ENCODE peak calls at places on chromosomes 11 and 22, in nine cellular contexts. W, G, C, I, M, P, U, Y and L are unnamed samples.

GRCh38 chr11:497565-498296 is 9.3 kb downstream of the RNH1 start:
- DNase-seq in G (no peak), C (no peak), M (no peak), I (no peak), P (no peak), Y (no peak), U (no peak), W (no peak), L (no peak)

GRCh38 chr11:3674189-3674588 is 3.0 kb upstream of the CHRNA10 start:
- DNase-seq in M (no peak), Y (no peak), W (peak), C (no peak), U (no peak), G (no peak), I (no peak), P (peak), L (no peak)

GRCh38 chr11:116646191-116646590 is 126.6 kb downstream of the BUD13 start:
- DNase-seq in U (no peak), Y (no peak), M (no peak), P (no peak), I (no peak), C (no peak), G (no peak), W (no peak), L (no peak)

GRCh38 chr11:11476499-11476898 is 123.4 kb upstream of the CSNK2A3 start:
- DNase-seq in Y (no peak), U (no peak), G (no peak), I (no peak), W (no peak), C (no peak), M (no peak), P (no peak), L (no peak)

GRCh38 chr11:24781288-24781687 is 284.4 kb downstream of the LUZP2 start:
- DNase-seq in M (no peak), Y (no peak), C (no peak), I (no peak), G (no peak), U (no peak), W (no peak), P (no peak), L (no peak)

GRCh38 chr11:110992481-110992880 is 253.0 kb upstream of the POU2AF2 start:
- DNase-seq in U (no peak), Y (no peak), I (no peak), W (no peak), G (no peak), P (no peak), M (no peak), C (no peak), L (no peak)

GRCh38 chr11:34250732-34251639 is 106.8 kb downstream of the ABTB2 start:
- DNase-seq in W (peak), Y (peak), P (peak), M (peak), G (peak), I (peak), U (peak), C (peak), L (no peak)

GRCh38 chr22:25689631-25690030 is 52.4 kb upstream of the MYO18B start:
- DNase-seq in G (no peak), Y (no peak), P (no peak), C (no peak), M (no peak), U (no peak), I (no peak), W (no peak), L (no peak)

GRCh38 chr22:11360632-11361031 is 4167.4 kb upstream of the OR11H1 start:
- DNase-seq in U (no peak), M (no peak), P (no peak), Y (no peak), C (no peak), G (no peak), W (no peak), I (no peak), L (no peak)

GRCh38 chr11:126210871-126211235 is 597 bp downstream of the RPUSD4 start:
- DNase-seq in P (no peak), W (no peak), I (no peak), U (no peak), C (no peak), Y (no peak), G (no peak), M (no peak), L (no peak)

GRCh38 chr11:67013511-67014045 is 9.4 kb upstream of the SYT12 start:
- DNase-seq in U (no peak), W (no peak), Y (no peak), P (no peak), I (no peak), M (no peak), G (no peak), C (no peak), L (no peak)

GRCh38 chr22:47030881-47031627 is 268.6 kb downstream of the TBC1D22A start:
- DNase-seq in P (peak), I (no peak), M (no peak), G (no peak), Y (peak), C (no peak), U (no peak), W (no peak), L (no peak)

GRCh38 chr11:70054020-70054419 is 24.1 kb upstream of the ANO1 start:
- DNase-seq in G (no peak), W (no peak), M (no peak), Y (peak), U (no peak), I (no peak), C (no peak), P (no peak), L (no peak)

GRCh38 chr11:28086569-28086968 is 21.4 kb downstream of the KIF18A start:
- DNase-seq in C (no peak), I (no peak), M (no peak), U (no peak), W (no peak), G (no peak), P (peak), Y (no peak), L (no peak)

GRCh38 chr22:36377022-36377631 is 10.6 kb downstream of the MYH9 start:
- DNase-seq in I (no peak), M (peak), W (no peak), C (no peak), U (no peak), G (no peak), Y (no peak), P (no peak), L (no peak)

GRCh38 chr22:26669060-26669481 is 11.7 kb downstream of the MIAT start:
- DNase-seq in W (peak), M (no peak), G (peak), C (no peak), Y (peak), I (no peak), P (peak), U (no peak), L (peak)

GRCh38 chr11:2887526-2888195 is 2.1 kb upstream of the CDKN1C start:
- DNase-seq in I (no peak), G (no peak), W (no peak), Y (no peak), M (no peak), C (no peak), P (no peak), U (no peak), L (no peak)

GRCh38 chr22:39283312-39284141 is 35.9 kb downstream of the RPL3 start:
- DNase-seq in P (peak), Y (peak), U (peak), I (no peak), M (no peak), G (no peak), W (peak), C (no peak), L (no peak)

GRCh38 chr22:50479686-50480085 is 1.7 kb upstream of the ADM2 start:
- DNase-seq in I (no peak), U (no peak), C (no peak), P (no peak), M (no peak), G (no peak), W (no peak), Y (no peak), L (no peak)

GRCh38 chr22:45621836-45622600 is 49.6 kb upstream of the ATXN10 start:
- DNase-seq in W (no peak), C (no peak), U (no peak), I (no peak), P (no peak), G (no peak), M (no peak), Y (no peak), L (no peak)

GRCh38 chr11:68470304-68470811 is 9.8 kb downstream of the PPP6R3 start:
- DNase-seq in W (no peak), G (no peak), P (no peak), Y (peak), U (no peak), I (no peak), C (no peak), M (no peak), L (no peak)

GRCh38 chr11:93564895-93565294 is 21.7 kb upstream of the SMCO4 start:
- DNase-seq in P (no peak), C (no peak), Y (no peak), I (no peak), M (no peak), U (no peak), G (no peak), W (no peak), L (no peak)